ENCODE peak calls at places on chromosomes 11 and 22, in eight cellular contexts. X is tibial nerve, Q is testis, P is fibroblast of pulmonary artery, S is endothelial cell of umbilical vein, E is H7, B is left ventricle myocardium inferior, I is lower leg skin. M is an unnamed sample.

GRCh38 chr11:93921695-93922468 is 71.5 kb upstream of the VSTM5 start:
- DNase-seq in S (peak; percentile 59), B (no peak), Q (peak; percentile 67), X (no peak), P (peak; percentile 79), I (no peak), E (peak; percentile 68), M (no peak)

GRCh38 chr22:45317551-45318167 is 7.9 kb downstream of the FAM118A start:
- DNase-seq in S (peak; percentile 91), E (peak; percentile 75), I (peak; percentile 90), Q (peak; percentile 51), P (peak; percentile 53), X (peak; percentile 57), B (peak; percentile 50), M (peak; percentile 96)

GRCh38 chr22:17607891-17608521 is 20.5 kb downstream of the ATP6V1E1 start:
- DNase-seq in I (no peak), B (no peak), Q (no peak), E (no peak), P (no peak), S (no peak), X (no peak), M (no peak)

GRCh38 chr11:12696911-12697581 is 22.8 kb downstream of the TEAD1 start:
- DNase-seq in Q (no peak), P (no peak), B (no peak), I (no peak), X (no peak), E (no peak), S (no peak), M (no peak)

GRCh38 chr11:113514856-113515255 is 39.7 kb upstream of the DRD2 start:
- DNase-seq in Q (no peak), I (no peak), B (no peak), P (no peak), S (no peak), E (no peak), X (no peak), M (no peak)

GRCh38 chr11:112961751-112962747 is 829 bp downstream of the NCAM1 start:
- DNase-seq in E (peak; percentile 65), I (no peak), P (no peak), S (peak; percentile 8), X (no peak), Q (peak; percentile 29), B (peak; percentile 24), M (no peak)

GRCh38 chr22:31929126-31929928 is 15.0 kb upstream of the YWHAH start:
- DNase-seq in B (peak; percentile 51), S (no peak), Q (no peak), X (no peak), I (no peak), P (no peak), E (no peak), M (no peak)

GRCh38 chr22:20630873-20631617 is 123.6 kb downstream of the MED15 start:
- DNase-seq in Q (no peak), S (no peak), I (no peak), E (no peak), X (no peak), B (no peak), P (no peak), M (no peak)

GRCh38 chr22:34886391-34886790 is 179.6 kb upstream of the ISX start:
- DNase-seq in I (no peak), B (no peak), Q (no peak), P (no peak), X (no peak), S (no peak), E (no peak), M (no peak)

GRCh38 chr22:28581020-28581419 is 98.6 kb downstream of the TTC28 start:
- DNase-seq in X (no peak), Q (no peak), I (no peak), P (no peak), E (no peak), S (no peak), B (no peak), M (no peak)

GRCh38 chr22:29621761-29622526 is 18.5 kb downstream of the NF2 start:
- DNase-seq in S (peak; percentile 95), E (no peak), B (no peak), I (no peak), Q (no peak), P (peak; percentile 92), X (no peak), M (no peak)

GRCh38 chr11:76661835-76662434 is 8.6 kb downstream of the LRRC32 start:
- DNase-seq in S (no peak), E (peak; percentile 33), X (peak; percentile 8), I (peak; percentile 40), Q (no peak), B (no peak), P (no peak), M (peak; percentile 20)

GRCh38 chr11:80593981-80594380 is 1153.2 kb upstream of the TENM4 start:
- DNase-seq in Q (peak; percentile 61), B (no peak), E (no peak), S (peak; percentile 97), I (no peak), P (peak; percentile 90), X (no peak), M (no peak)

GRCh38 chr11:106457727-106458126 is 380.3 kb downstream of the AASDHPPT start:
- DNase-seq in B (no peak), Q (no peak), P (peak; percentile 80), S (no peak), E (no peak), X (no peak), I (no peak), M (no peak)

GRCh38 chr11:113685650-113686349 is 20.3 kb downstream of the TMPRSS5 start:
- DNase-seq in Q (no peak), E (peak; percentile 8), B (no peak), S (no peak), X (no peak), P (no peak), I (no peak), M (no peak)

GRCh38 chr11:34302046-34302921 is 55.5 kb downstream of the ABTB2 start:
- DNase-seq in Q (no peak), E (no peak), B (no peak), S (no peak), I (no peak), X (no peak), P (peak; percentile 75), M (no peak)

GRCh38 chr11:88421530-88421929 is 84.0 kb upstream of the CTSC start:
- DNase-seq in Q (no peak), S (no peak), E (peak; percentile 16), X (no peak), B (no peak), I (no peak), P (peak; percentile 71), M (no peak)

GRCh38 chr22:41504397-41504796 is 35.5 kb downstream of the ACO2 start:
- DNase-seq in S (no peak), X (no peak), B (peak; percentile 61), E (no peak), Q (no peak), P (no peak), I (no peak), M (peak; percentile 69)

GRCh38 chr22:38513063-38513462 is 7.0 kb upstream of the DDX17 start:
- DNase-seq in P (no peak), S (no peak), B (no peak), Q (no peak), X (no peak), I (no peak), E (peak; percentile 69), M (no peak)

GRCh38 chr22:35739076-35739475 is 21.4 kb downstream of the APOL5 start:
- DNase-seq in S (no peak), X (no peak), E (no peak), I (no peak), Q (no peak), B (no peak), P (no peak), M (no peak)

GRCh38 chr11:69816671-69817070 is 2.5 kb downstream of the FGF3 start:
- DNase-seq in E (peak; percentile 74), Q (no peak), X (no peak), I (no peak), P (no peak), S (no peak), B (no peak), M (no peak)

GRCh38 chr22:20001082-20001638 is 15.5 kb downstream of the ARVCF start:
- DNase-seq in E (no peak), Q (no peak), P (no peak), I (no peak), S (peak; percentile 93), X (no peak), B (no peak), M (peak; percentile 48)

GRCh38 chr11:129190087-129190486 is 2.0 kb downstream of the ARHGAP32 start:
- DNase-seq in X (no peak), P (no peak), S (no peak), B (no peak), E (no peak), Q (no peak), I (no peak), M (no peak)

GRCh38 chr11:129144256-129144655 is 47.9 kb downstream of the ARHGAP32 start:
- DNase-seq in E (no peak), P (peak; percentile 9), S (no peak), X (no peak), Q (no peak), I (no peak), B (no peak), M (no peak)

GRCh38 chr22:23306438-23306921 is 126.2 kb downstream of the BCR start:
- DNase-seq in I (peak; percentile 84), X (no peak), P (peak; percentile 95), B (no peak), Q (peak; percentile 63), E (no peak), S (peak; percentile 80), M (peak; percentile 31)

DNA sequence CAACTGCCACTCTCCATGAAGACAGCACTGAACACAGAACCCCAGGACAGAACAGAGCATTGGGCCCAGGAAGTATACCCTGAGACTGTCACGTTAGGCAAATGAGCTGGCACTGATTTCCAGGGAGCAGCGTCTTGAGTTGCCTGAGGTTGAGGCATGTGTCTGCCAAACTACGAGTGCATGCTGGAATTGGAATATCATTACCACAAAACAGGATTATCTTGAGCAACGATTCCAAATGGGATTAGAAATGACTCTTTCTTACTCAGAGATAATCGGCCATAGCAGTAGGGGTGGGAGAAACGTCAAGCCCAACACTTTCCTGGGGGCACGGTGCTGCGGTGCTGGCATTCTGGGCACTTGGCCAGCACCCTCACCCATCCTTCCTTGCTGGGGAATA is 39.9 kb downstream of the CLPB start:
- DNase-seq in P (no peak), Q (no peak), S (no peak), B (no peak), E (no peak), X (no peak), I (no peak), M (no peak)
- H3K4me3 ChIP-seq in P (no peak overlapping the region), Q (no peak overlapping the region), S (no peak overlapping the region), B (no peak overlapping the region), E (no peak overlapping the region), X (no peak overlapping the region), I (no peak overlapping the region), M (no peak overlapping the region)

GRCh38 chr11:70825893-70826540 is 426.4 kb downstream of the SHANK2 start:
- DNase-seq in P (no peak), Q (peak; percentile 54), E (peak; percentile 81), I (no peak), B (no peak), X (no peak), S (no peak), M (no peak)
- H3K4me3 ChIP-seq in P (no peak overlapping the region), Q (peak overlapping the region; percentile 5), E (no peak overlapping the region), I (no peak overlapping the region), B (peak overlapping the region; percentile 44), X (no peak overlapping the region), S (no peak overlapping the region), M (no peak overlapping the region)

GRCh38 chr11:66003291-66003690 is 988 bp downstream of the BANF1 start:
- DNase-seq in S (no peak), P (no peak), B (no peak), I (no peak), X (no peak), E (peak; percentile 36), Q (no peak), M (no peak)
- H3K4me3 ChIP-seq in S (peak overlapping the region; percentile 68), P (peak overlapping the region; percentile 99), B (peak overlapping the region; percentile 97), I (no peak overlapping the region), X (peak overlapping the region; percentile 68), E (peak overlapping the region; percentile 69), Q (no peak overlapping the region), M (peak overlapping the region; percentile 84)

GRCh38 chr11:3942956-3943497 is 87.6 kb downstream of the STIM1 start:
- DNase-seq in I (no peak), S (peak; percentile 68), P (peak; percentile 79), Q (no peak), X (no peak), E (no peak), B (no peak), M (no peak)
- H3K4me3 ChIP-seq in I (no peak overlapping the region), S (no peak overlapping the region), P (no peak overlapping the region), Q (no peak overlapping the region), X (no peak overlapping the region), E (no peak overlapping the region), B (no peak overlapping the region), M (no peak overlapping the region)

M was measured in tibial artery.